ENCODE peak calls at places on chromosomes 11 and 22, in six cellular contexts. M, F, N, A, R and I are unnamed samples. For H3K9me3, the result is how much of the 10 kb centered on the place peaks cover.

GRCh38 chr22:49976439-49977175 is 16.0 kb downstream of the PIM3 start:
- DNase-seq in M (no peak), F (no peak), N (no peak), A (no peak), R (no peak), I (no peak)

GRCh38 chr22:49500076-49500460 is 327.6 kb downstream of the BRD1 start:
- DNase-seq in M (no peak), F (no peak), N (no peak), A (no peak), R (no peak), I (no peak)

GRCh38 chr11:2797741-2798361 is 87.7 kb downstream of the CDKN1C start:
- DNase-seq in M (peak), F (no peak), N (no peak), A (no peak), R (peak), I (no peak)

GRCh38 chr11:110829873-110830272 is 117.6 kb upstream of the ARHGAP20 start:
- DNase-seq in M (no peak), F (no peak), N (no peak), A (peak), R (no peak), I (no peak)

GRCh38 chr22:45564349-45565030 is 61.8 kb downstream of the FBLN1 start:
- DNase-seq in M (peak), F (no peak), N (no peak), A (peak), R (no peak), I (no peak)

GRCh38 chr11:64885367-64886286 is 7.2 kb upstream of the EHD1 start:
- DNase-seq in M (no peak), F (no peak), N (no peak), A (peak), R (peak), I (no peak)

GRCh38 chr11:116932182-116932581 is 94.8 kb upstream of the APOA1 start:
- DNase-seq in M (no peak), F (peak), N (no peak), A (no peak), R (no peak), I (no peak)

GRCh38 chr11:131504199-131504949 is 134.0 kb downstream of the NTM start:
- DNase-seq in M (no peak), F (no peak), N (no peak), A (no peak), R (no peak), I (no peak)

GRCh38 chr11:86524603-86525352 is 147.6 kb downstream of the ME3 start:
- DNase-seq in M (no peak), F (no peak), N (no peak), A (peak), R (no peak), I (no peak)

GRCh38 chr22:45263790-45264269 is 20.9 kb upstream of the UPK3A start:
- DNase-seq in M (no peak), F (no peak), N (no peak), A (peak), R (peak), I (no peak)

GRCh38 chr11:236774-237767 is at the start of gene PSMD13:
- DNase-seq in M (peak), F (peak), N (peak), A (peak), R (peak), I (peak)

GRCh38 chr11:122803716-122804115 is 34.6 kb upstream of the CRTAM start:
- DNase-seq in M (no peak), F (no peak), N (no peak), A (peak), R (no peak), I (no peak)

GRCh38 chr11:15944460-15944859 is 411.9 kb downstream of the SOX6 start:
- DNase-seq in M (peak), F (no peak), N (no peak), A (no peak), R (no peak), I (no peak)

GRCh38 chr11:58805065-58805464 is 39.4 kb downstream of the GLYATL2 start:
- DNase-seq in M (no peak), F (no peak), N (no peak), A (peak), R (no peak), I (no peak)

GRCh38 chr22:32713737-32714457 is 87.6 kb upstream of the TIMP3 start:
- DNase-seq in M (no peak), F (no peak), N (no peak), A (no peak), R (no peak), I (no peak)

DNA sequence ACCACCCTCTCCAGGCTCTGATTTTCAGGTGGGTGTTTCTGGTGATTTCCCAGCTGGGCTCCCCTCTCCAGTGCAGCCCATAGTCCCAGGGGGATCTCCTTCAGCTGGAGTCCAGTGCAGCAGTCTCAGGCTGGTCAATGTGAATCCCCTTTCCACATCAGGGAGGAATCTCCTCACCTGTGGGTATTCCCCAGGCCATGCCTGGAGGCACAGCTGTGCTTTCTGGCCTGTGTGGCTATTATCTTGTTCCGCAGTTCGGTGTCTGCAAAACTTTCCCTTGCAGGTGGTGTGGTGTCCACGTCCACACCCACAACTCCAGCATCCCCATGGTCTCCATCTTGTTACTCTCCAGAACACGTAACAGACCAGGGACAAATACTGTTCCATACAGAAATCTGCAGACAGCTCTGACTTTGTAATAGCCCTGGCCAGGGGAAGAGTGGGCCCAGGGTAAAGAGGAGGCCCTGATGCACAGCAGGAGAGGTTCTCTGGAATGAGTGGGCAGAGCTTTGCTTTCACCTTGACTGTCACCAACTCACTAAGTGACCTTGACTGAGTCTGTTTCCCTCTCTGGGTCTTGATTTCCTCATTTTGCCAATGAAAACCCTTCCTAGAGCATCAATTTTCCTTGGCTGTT is 183.2 kb downstream of the CSNK2A3 start:
- DNase-seq in M (no peak), F (no peak), N (no peak), A (no peak), R (no peak), I (no peak)
- H3K9me3 ChIP-seq in M (under half), F (under half), N (under half), A (under half), R (under half), I (under half)

DNA sequence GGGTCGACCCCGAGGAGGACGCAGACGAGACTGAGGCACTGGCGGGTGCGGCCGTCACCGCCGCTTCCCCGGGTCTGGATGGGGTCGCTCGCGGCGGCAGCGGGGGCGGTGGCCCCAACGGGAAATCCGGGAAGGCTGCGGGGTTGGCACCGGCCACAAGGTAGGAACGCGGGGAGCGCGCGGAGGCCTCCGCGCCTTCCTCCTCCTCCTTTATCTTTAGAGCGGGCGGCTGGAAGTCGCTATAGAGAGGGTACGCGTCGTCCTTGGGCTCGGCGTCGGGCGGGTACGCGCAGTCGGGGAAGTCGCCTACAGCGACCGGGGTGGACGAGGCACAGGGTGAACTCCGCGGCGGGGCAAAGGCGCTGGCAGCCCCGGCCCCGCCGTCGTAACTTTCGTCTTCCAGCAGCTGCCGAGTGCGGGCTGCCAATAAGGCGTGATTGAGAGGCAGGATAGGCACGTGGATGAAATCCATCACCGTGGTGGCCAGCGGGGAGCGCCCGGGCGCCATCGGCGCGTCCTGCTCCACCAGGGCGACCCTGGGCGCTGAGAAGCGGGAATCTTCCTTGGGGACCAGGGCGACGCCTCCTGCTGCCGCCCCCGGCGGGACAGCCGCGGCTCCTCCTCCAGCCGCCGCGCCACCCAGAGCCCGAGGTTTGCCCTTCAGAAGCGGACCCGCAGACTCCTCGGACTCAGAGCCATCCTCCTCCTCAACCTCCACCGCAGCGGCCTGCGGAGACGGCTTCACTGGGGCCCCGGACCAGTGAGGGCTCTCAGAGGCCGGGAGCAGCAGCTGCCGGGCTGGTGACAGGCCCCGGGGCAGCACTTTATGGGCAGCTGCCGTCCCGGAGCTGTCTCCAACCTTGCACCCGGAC is 1.7 kb downstream of the PGR start:
- DNase-seq in M (peak), F (no peak), N (no peak), A (peak), R (peak), I (no peak)
- H3K4me3 ChIP-seq in M (peak), F (no peak), N (no peak), A (peak), R (peak), I (no peak)

GRCh38 chr11:72124046-72124445 is 11.5 kb upstream of the FOLR3 start:
- DNase-seq in M (no peak), F (no peak), N (no peak), A (no peak), R (no peak), I (no peak)
- H3K9me3 ChIP-seq in M (under half), F (under half), N (under half), A (under half), R (under half), I (under half)

DNA sequence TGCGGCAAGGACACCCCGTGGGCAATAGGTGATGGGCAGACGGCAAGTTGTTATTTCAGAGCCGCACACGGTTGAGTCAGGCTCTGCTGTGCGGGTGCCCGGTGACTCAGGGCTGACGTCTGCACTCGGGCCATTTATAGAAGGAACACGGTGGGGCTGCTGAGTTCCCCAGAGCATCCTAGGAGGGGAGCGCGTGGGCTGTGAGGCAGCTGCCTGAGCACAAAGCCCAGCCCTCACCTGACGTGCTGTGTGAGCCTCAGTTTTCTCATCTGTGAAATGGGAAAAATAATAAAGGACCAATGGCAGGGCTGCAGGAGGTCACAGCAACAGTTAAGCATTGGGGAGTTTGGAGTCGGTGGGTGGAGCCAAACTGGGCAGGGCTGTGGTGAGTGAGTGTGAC is 11.3 kb upstream of the RHOD start:
- DNase-seq in M (no peak), F (no peak), N (no peak), A (peak), R (no peak), I (no peak)
- H3K4me3 ChIP-seq in M (no peak), F (no peak), N (no peak), A (no peak), R (no peak), I (no peak)

GRCh38 chr11:1412377-1413095 is 22.8 kb downstream of the BRSK2 start:
- DNase-seq in M (no peak), F (no peak), N (no peak), A (no peak), R (no peak), I (no peak)

GRCh38 chr11:1419811-1420210 is 30.1 kb downstream of the BRSK2 start:
- DNase-seq in M (no peak), F (no peak), N (no peak), A (no peak), R (no peak), I (no peak)

GRCh38 chr11:1414650-1415049 is 24.9 kb downstream of the BRSK2 start:
- DNase-seq in M (no peak), F (no peak), N (no peak), A (no peak), R (no peak), I (no peak)

GRCh38 chr11:1411301-1411700 is 21.6 kb downstream of the BRSK2 start:
- DNase-seq in M (no peak), F (no peak), N (no peak), A (no peak), R (no peak), I (no peak)

DNA sequence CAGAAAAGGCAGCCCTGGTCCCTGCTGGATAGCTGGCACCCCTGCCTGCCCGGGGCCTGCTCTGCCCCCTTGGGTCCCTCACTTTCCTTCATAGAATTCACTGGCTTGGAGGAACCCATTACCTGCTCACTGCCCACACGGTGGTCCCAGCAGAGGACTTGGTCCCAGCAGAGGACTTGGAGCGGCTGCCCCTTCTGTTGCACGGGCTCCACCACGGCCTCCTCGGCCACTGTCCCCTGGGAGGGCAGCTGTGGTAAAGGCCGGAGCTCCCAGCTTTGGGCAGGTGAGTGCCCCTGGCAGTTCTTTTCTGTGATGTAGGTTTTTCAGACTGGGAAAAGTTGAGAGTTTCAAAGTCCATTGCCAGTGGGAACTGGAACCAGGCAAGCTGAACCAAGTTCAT is 25.9 kb downstream of the BRSK2 start:
- DNase-seq in M (no peak), F (no peak), N (no peak), A (no peak), R (no peak), I (no peak)
- H3K9me3 ChIP-seq in M (under half), F (under half), N (under half), A (under half), R (under half), I (under half)

GRCh38 chr11:88827018-88827676 is 238.6 kb downstream of the GRM5 start:
- DNase-seq in M (no peak), F (no peak), N (no peak), A (no peak), R (no peak), I (no peak)
- H3K4me3 ChIP-seq in M (no peak), F (no peak), N (no peak), A (no peak), R (no peak), I (no peak)

DNA sequence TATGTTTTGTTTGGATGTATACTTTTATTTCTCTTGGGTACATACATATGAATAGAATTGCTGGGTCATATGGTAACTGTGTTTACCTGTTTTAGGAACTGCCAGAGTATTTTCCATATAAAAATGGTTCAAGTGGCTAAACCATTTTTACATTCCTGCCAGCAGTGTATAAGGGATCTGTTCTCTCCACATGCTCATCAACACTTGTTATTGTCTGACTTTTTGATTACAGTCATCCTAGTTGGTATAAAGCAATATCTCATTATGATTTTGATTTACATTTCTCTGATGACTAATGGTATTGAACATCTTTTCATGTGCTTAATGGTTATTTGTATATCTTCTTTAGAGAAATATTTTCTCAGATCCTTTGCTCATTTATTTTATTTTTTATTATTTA is 104.2 kb upstream of the RRM1 start:
- DNase-seq in M (no peak), F (no peak), N (no peak), A (no peak), R (no peak), I (no peak)
- H3K9me3 ChIP-seq in M (under half), F (under half), N (under half), A (under half), R (under half), I (under half)

GRCh38 chr11:124801636-124802312 is 1.6 kb upstream of the MSANTD2 start:
- DNase-seq in M (no peak), F (no peak), N (no peak), A (peak), R (no peak), I (no peak)
- H3K4me3 ChIP-seq in M (no peak), F (no peak), N (no peak), A (peak), R (no peak), I (no peak)

GRCh38 chr22:47205081-47205491 is 442.6 kb downstream of the TBC1D22A start:
- DNase-seq in M (no peak), F (no peak), N (no peak), A (no peak), R (peak), I (no peak)
- H3K9me3 ChIP-seq in M (under half), F (under half), N (under half), A (under half), R (under half), I (under half)

GRCh38 chr11:9568854-9569587 is 4.4 kb upstream of the WEE1 start:
- DNase-seq in M (peak), F (no peak), N (no peak), A (peak), R (peak), I (no peak)
- H3K4me3 ChIP-seq in M (no peak), F (no peak), N (no peak), A (peak), R (no peak), I (no peak)